ENCODE peak calls at places on chromosomes 16 and 17, in six cellular contexts. K, S, Q, R, X and C are unnamed samples.

GRCh38 chr16:88487920-88488842 is 35.1 kb downstream of the ZFPM1 start:
- DNase-seq in K (no peak), S (no peak), Q (no peak), R (no peak), X (peak), C (no peak)

GRCh38 chr16:1132431-1132830 is 20.5 kb upstream of the CACNA1H start:
- DNase-seq in K (no peak), S (no peak), Q (no peak), R (no peak), X (no peak), C (no peak)

GRCh38 chr16:28820016-28820415 is 2.8 kb upstream of the ATXN2L start:
- DNase-seq in K (no peak), S (no peak), Q (no peak), R (no peak), X (no peak), C (no peak)

GRCh38 chr16:55643161-55643970 is 12.4 kb upstream of the SLC6A2 start:
- DNase-seq in K (no peak), S (no peak), Q (peak), R (no peak), X (no peak), C (no peak)

GRCh38 chr16:80968386-80969113 is 38.1 kb downstream of the CMC2 start:
- DNase-seq in K (no peak), S (peak), Q (peak), R (peak), X (no peak), C (no peak)

GRCh38 chr16:17230932-17231581 is 239.7 kb downstream of the XYLT1 start:
- DNase-seq in K (no peak), S (no peak), Q (no peak), R (no peak), X (no peak), C (no peak)

GRCh38 chr17:62916684-62917571 is 49.1 kb upstream of the TANC2 start:
- DNase-seq in K (no peak), S (no peak), Q (peak), R (peak), X (no peak), C (no peak)

GRCh38 chr17:69605571-69605970 is 191.1 kb downstream of the MAP2K6 start:
- DNase-seq in K (no peak), S (no peak), Q (peak), R (no peak), X (no peak), C (no peak)

GRCh38 chr16:70160388-70160787 is 13.2 kb upstream of the CLEC18C start:
- DNase-seq in K (no peak), S (no peak), Q (no peak), R (no peak), X (no peak), C (no peak)

GRCh38 chr17:10171581-10171981 is 26.8 kb downstream of the GAS7 start:
- DNase-seq in K (no peak), S (no peak), Q (peak), R (no peak), X (no peak), C (no peak)

GRCh38 chr17:47099987-47100711 is 88.9 kb downstream of the CDC27 start:
- DNase-seq in K (peak), S (peak), Q (peak), R (peak), X (peak), C (peak)

GRCh38 chr16:85381738-85382592 is 231.2 kb upstream of the GSE1 start:
- DNase-seq in K (no peak), S (no peak), Q (peak), R (peak), X (no peak), C (peak)

GRCh38 chr17:80621335-80622169 is 76.9 kb downstream of the RPTOR start:
- DNase-seq in K (peak), S (no peak), Q (no peak), R (no peak), X (no peak), C (no peak)

GRCh38 chr17:10052414-10052813 is 146.0 kb downstream of the GAS7 start:
- DNase-seq in K (no peak), S (no peak), Q (no peak), R (no peak), X (no peak), C (no peak)

GRCh38 chr17:17366941-17367885 is 64.0 kb downstream of the NT5M start:
- DNase-seq in K (peak), S (no peak), Q (no peak), R (no peak), X (no peak), C (peak)

GRCh38 chr16:1458336-1458976 is 14.1 kb upstream of the CCDC154 start:
- DNase-seq in K (no peak), S (no peak), Q (peak), R (no peak), X (no peak), C (no peak)

GRCh38 chr17:49327835-49328784 is 33.9 kb downstream of the ZNF652 start:
- DNase-seq in K (no peak), S (no peak), Q (peak), R (peak), X (no peak), C (no peak)

GRCh38 chr17:48679385-48680096 is 42.8 kb downstream of the PRAC1 start:
- DNase-seq in K (no peak), S (no peak), Q (no peak), R (no peak), X (no peak), C (no peak)

GRCh38 chr16:86722970-86723369 is 144.6 kb downstream of the FOXL1 start:
- DNase-seq in K (no peak), S (no peak), Q (peak), R (no peak), X (no peak), C (no peak)

GRCh38 chr16:14015948-14016347 is 55.2 kb upstream of the MRTFB start:
- DNase-seq in K (no peak), S (peak), Q (peak), R (peak), X (no peak), C (no peak)

GRCh38 chr17:61361084-61361483 is 38.6 kb upstream of the TBX2 start:
- DNase-seq in K (no peak), S (no peak), Q (peak), R (peak), X (no peak), C (no peak)

GRCh38 chr17:12985431-12986285 is 32.2 kb downstream of the ELAC2 start:
- DNase-seq in K (no peak), S (no peak), Q (peak), R (peak), X (no peak), C (no peak)

GRCh38 chr17:29565643-29566472 is 979 bp downstream of the ABHD15 start:
- DNase-seq in K (peak), S (no peak), Q (no peak), R (no peak), X (no peak), C (peak)

GRCh38 chr16:83609178-83609577 is 198.6 kb upstream of the HSBP1 start:
- DNase-seq in K (no peak), S (no peak), Q (no peak), R (no peak), X (no peak), C (no peak)

GRCh38 chr16:83602797-83603735 is 204.7 kb upstream of the HSBP1 start:
- DNase-seq in K (no peak), S (no peak), Q (no peak), R (no peak), X (no peak), C (no peak)

GRCh38 chr16:83603981-83604570 is 203.7 kb upstream of the HSBP1 start:
- DNase-seq in K (no peak), S (no peak), Q (no peak), R (no peak), X (no peak), C (no peak)

DNA sequence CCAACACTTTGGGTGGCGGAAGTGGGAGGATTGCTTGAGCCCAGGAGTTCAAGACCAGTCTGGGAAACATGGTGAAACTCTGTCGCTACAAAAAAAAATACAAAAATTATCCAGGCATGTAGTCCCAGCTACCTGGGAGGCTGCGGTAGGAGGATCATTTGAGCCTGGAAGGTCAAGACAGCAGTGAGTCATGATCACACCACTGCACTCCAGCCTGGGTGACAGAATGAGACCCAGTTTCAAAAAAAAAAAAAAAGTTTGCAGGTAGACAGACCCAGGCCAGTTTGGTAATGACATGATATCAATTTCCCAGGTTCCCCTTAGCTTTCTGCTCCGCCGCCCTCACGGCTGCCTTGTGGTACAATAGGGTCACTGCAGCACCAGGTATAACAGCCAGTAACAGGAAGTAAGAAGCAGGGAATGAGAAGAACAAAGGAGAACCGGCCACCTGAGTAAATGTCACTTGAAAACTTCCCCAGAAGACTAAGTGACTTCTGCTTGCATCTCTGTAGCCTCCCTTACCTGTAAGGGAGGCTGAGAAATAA is 201.2 kb upstream of the HSBP1 start:
- DNase-seq in K (no peak), S (no peak), Q (no peak), R (no peak), X (no peak), C (no peak)
- TF ChIP-seq CTCF in K (no peak), S (no peak), Q (no peak), R (no peak), X (peak), C (no peak)

GRCh38 chr17:4584125-4584834 is at the start of gene SMTNL2:
- DNase-seq in K (peak), S (no peak), Q (no peak), R (no peak), X (peak), C (peak)

GRCh38 chr17:4584835-4585187 is 482 bp downstream of the SMTNL2 start:
- DNase-seq in K (no peak), S (no peak), Q (no peak), R (no peak), X (no peak), C (no peak)

GRCh38 chr17:4582691-4583090 is 1.6 kb upstream of the SMTNL2 start:
- DNase-seq in K (no peak), S (no peak), Q (no peak), R (no peak), X (no peak), C (no peak)

GRCh38 chr17:4583206-4583605 is 1.1 kb upstream of the SMTNL2 start:
- DNase-seq in K (no peak), S (no peak), Q (no peak), R (no peak), X (no peak), C (no peak)

DNA sequence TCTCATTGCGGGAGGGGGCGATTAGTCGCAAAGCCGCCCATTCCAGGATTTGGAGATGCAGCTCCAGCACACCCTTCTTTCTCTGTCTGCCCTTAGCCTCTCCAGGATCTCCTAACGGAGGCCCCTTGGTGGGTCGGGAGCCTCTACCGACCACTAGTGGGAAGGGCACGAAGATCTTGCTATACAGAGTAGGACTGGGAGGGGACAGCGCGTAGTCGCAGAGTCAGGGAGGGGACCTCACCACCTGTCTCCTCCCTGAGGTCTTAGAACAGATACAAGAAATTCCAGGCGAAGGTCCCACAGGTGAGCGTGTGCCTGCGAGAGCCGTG is 569 bp upstream of the SMTNL2 start:
- DNase-seq in K (peak), S (no peak), Q (no peak), R (no peak), X (no peak), C (peak)
- TF ChIP-seq CTCF in K (peak), S (peak), Q (peak), R (peak), X (peak), C (peak)

DNA sequence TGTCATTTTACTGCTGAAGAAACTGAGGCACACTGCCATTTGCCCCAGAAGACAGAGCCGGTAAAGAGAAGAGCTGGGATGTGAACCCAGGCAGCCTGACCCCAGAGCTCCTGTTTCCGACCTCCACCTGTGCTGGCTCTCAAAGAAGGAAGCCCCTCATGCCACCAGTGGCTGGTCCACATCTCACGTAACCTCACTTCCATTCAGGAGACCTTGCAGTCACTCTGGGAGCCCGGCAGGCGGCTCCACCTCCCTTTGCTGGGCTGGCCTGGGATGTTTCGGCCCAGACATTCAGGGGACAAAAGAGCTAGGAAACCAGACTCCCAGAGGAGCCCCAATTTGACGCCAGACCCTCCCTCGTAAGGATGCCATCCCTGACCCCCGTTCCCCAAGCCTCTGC is 2.9 kb downstream of the TAF1C start:
- DNase-seq in K (no peak), S (no peak), Q (no peak), R (no peak), X (no peak), C (no peak)
- TF ChIP-seq CTCF in K (peak), S (peak), Q (no peak), R (peak), X (no peak), C (no peak)

GRCh38 chr17:15886804-15887203 is 58.1 kb upstream of the ADORA2B start:
- DNase-seq in K (no peak), S (no peak), Q (no peak), R (no peak), X (no peak), C (no peak)
- TF ChIP-seq CTCF in K (no peak), S (no peak), Q (no peak), R (no peak), X (no peak), C (no peak)

GRCh38 chr17:42531455-42532354 is 4.3 kb upstream of the NAGLU start:
- DNase-seq in K (peak), S (no peak), Q (peak), R (no peak), X (peak), C (peak)
- TF ChIP-seq CTCF in K (peak), S (peak), Q (peak), R (peak), X (peak), C (no peak)

GRCh38 chr16:12110361-12111107 is 134.0 kb downstream of the SNX29 start:
- DNase-seq in K (no peak), S (no peak), Q (no peak), R (no peak), X (no peak), C (no peak)
- TF ChIP-seq CTCF in K (no peak), S (no peak), Q (no peak), R (no peak), X (no peak), C (no peak)

GRCh38 chr16:72848045-72848410 is 199.9 kb downstream of the ZFHX3 start:
- DNase-seq in K (no peak), S (no peak), Q (no peak), R (no peak), X (peak), C (no peak)

GRCh38 chr16:72848759-72849664 is 198.9 kb downstream of the ZFHX3 start:
- DNase-seq in K (peak), S (peak), Q (peak), R (peak), X (no peak), C (peak)

GRCh38 chr16:72845322-72846020 is 202.5 kb downstream of the ZFHX3 start:
- DNase-seq in K (no peak), S (no peak), Q (no peak), R (no peak), X (no peak), C (no peak)

GRCh38 chr16:72846594-72846993 is 201.3 kb downstream of the ZFHX3 start:
- DNase-seq in K (no peak), S (no peak), Q (no peak), R (no peak), X (no peak), C (no peak)

GRCh38 chr16:72847187-72848044 is 200.5 kb downstream of the ZFHX3 start:
- DNase-seq in K (peak), S (no peak), Q (peak), R (peak), X (no peak), C (no peak)
- TF ChIP-seq CTCF in K (peak), S (peak), Q (peak), R (peak), X (peak), C (peak)